ENCODE peak calls at places on chromosomes 1 and 21, in five cellular contexts. E is right cardiac atrium, Y is osteoblast, N is mesendoderm, I is tibial nerve. V is an unnamed sample.
A peak's percentile ranks its signal among the peaks of the same experiment; 100 is the strongest.

GRCh38 chr1:245748246-245748645 is 593.5 kb downstream of the KIF26B start:
- DNase-seq in E (no peak), Y (no peak), N (peak; percentile 17), I (no peak), V (no peak)

GRCh38 chr1:94947453-94947852 is 20.5 kb upstream of the CNN3 start:
- DNase-seq in E (peak; percentile 67), Y (peak; percentile 89), N (no peak), I (no peak), V (no peak)

GRCh38 chr1:154736840-154737239 is 128.9 kb upstream of the ADAR start:
- DNase-seq in E (no peak), Y (peak; percentile 92), N (no peak), I (no peak), V (no peak)

GRCh38 chr1:194295690-194296089 is 1109.3 kb upstream of the B3GALT2 start:
- DNase-seq in E (no peak), Y (no peak), N (peak; percentile 75), I (no peak), V (no peak)

GRCh38 chr1:42784946-42785693 is at the start of gene TMEM269:
- DNase-seq in E (peak; percentile 74), Y (no peak), N (no peak), I (no peak), V (peak; percentile 64)

GRCh38 chr1:16178596-16179497 is 23.0 kb upstream of the EPHA2 start:
- DNase-seq in E (peak; percentile 26), Y (peak; percentile 60), N (peak; percentile 45), I (no peak), V (no peak)

GRCh38 chr21:28738882-28739281 is 253.8 kb downstream of the LTN1 start:
- DNase-seq in E (no peak), Y (no peak), N (no peak), I (no peak), V (no peak)

GRCh38 chr1:156894711-156895407 is 1.3 kb downstream of the PEAR1 start:
- DNase-seq in E (peak; percentile 83), Y (no peak), N (no peak), I (peak; percentile 52), V (no peak)

GRCh38 chr1:48878191-48878940 is 101.7 kb upstream of the BEND5 start:
- DNase-seq in E (no peak), Y (no peak), N (peak; percentile 45), I (no peak), V (no peak)

GRCh38 chr1:81573458-81573857 is 227.3 kb upstream of the ADGRL2 start:
- DNase-seq in E (no peak), Y (no peak), N (no peak), I (no peak), V (no peak)

GRCh38 chr21:41620982-41621381 is 113.0 kb upstream of the TMPRSS2 start:
- DNase-seq in E (no peak), Y (no peak), N (no peak), I (no peak), V (no peak)

GRCh38 chr21:46005481-46005881 is 23.9 kb downstream of the COL6A1 start:
- DNase-seq in E (peak; percentile 40), Y (peak; percentile 80), N (no peak), I (no peak), V (peak; percentile 67)

GRCh38 chr1:51301152-51301843 is 29.1 kb downstream of the TTC39A start:
- DNase-seq in E (no peak), Y (no peak), N (no peak), I (no peak), V (peak; percentile 47)

GRCh38 chr1:37556712-37557196 is at the start of gene DNALI1:
- DNase-seq in E (peak; percentile 93), Y (peak; percentile 94), N (peak; percentile 96), I (peak; percentile 65), V (peak; percentile 96)

GRCh38 chr1:33030575-33030974 is 6.1 kb downstream of the AK2 start:
- DNase-seq in E (no peak), Y (no peak), N (no peak), I (no peak), V (peak; percentile 75)

GRCh38 chr1:9249263-9249533 is 14.6 kb downstream of the H6PD start:
- DNase-seq in E (no peak), Y (peak; percentile 76), N (no peak), I (no peak), V (no peak)

GRCh38 chr21:35038772-35039145 is 10.3 kb downstream of the RUNX1 start:
- DNase-seq in E (no peak), Y (no peak), N (peak; percentile 51), I (no peak), V (no peak)

GRCh38 chr1:82875170-82875569 is 1074.4 kb downstream of the ADGRL2 start:
- DNase-seq in E (no peak), Y (no peak), N (no peak), I (no peak), V (no peak)

GRCh38 chr21:42361286-42361685 is 5.0 kb downstream of the TFF1 start:
- DNase-seq in E (no peak), Y (no peak), N (no peak), I (no peak), V (no peak)

GRCh38 chr1:2349821-2350220 is 41.5 kb downstream of the MORN1 start:
- DNase-seq in E (peak; percentile 24), Y (peak; percentile 55), N (no peak), I (no peak), V (peak; percentile 48)

GRCh38 chr1:2416403-2416802 is 4.0 kb upstream of the PEX10 start:
- DNase-seq in E (peak; percentile 46), Y (no peak), N (no peak), I (no peak), V (no peak)

GRCh38 chr1:70718086-70718630 is 307.1 kb downstream of the CTH start:
- DNase-seq in E (no peak), Y (no peak), N (no peak), I (no peak), V (no peak)

GRCh38 chr21:25360593-25360992 is 246.7 kb downstream of the MRPL39 start:
- DNase-seq in E (no peak), Y (no peak), N (no peak), I (no peak), V (no peak)

GRCh38 chr1:206709322-206709721 is 24.6 kb downstream of the MAPKAPK2 start:
- DNase-seq in E (no peak), Y (no peak), N (no peak), I (no peak), V (no peak)

GRCh38 chr1:35564037-35564883 is 6.7 kb downstream of the NCDN start:
- DNase-seq in E (peak; percentile 91), Y (peak; percentile 98), N (peak; percentile 89), I (peak; percentile 76), V (peak; percentile 85)

DNA sequence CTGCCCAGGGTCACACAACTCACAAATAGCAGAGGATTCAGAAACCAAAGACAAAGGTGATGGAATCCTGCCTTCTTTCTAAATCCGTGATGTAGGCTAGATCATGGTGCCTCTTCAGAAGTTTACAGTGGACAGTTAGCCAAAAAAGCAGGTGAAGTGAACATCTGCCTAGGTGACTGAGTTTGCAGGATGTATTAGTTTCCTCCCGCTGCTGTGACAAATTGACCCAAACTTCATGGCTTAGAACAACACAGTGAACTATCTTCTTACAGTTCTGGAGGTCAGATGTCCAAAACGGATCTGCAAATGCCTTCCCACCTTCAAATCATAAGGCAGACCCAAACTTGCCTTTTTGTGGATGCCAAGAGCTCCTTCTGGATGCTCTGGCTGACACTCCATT is 3.2 kb upstream of the TMEM51 start:
- DNase-seq in E (no peak), Y (no peak), N (no peak), I (no peak), V (no peak)
- H3K27me3 ChIP-seq in E (no peaks in the 10 kb centered on the region), Y (peaks cover 16% of the 10 kb centered on the region), N (no peaks in the 10 kb centered on the region), I (no peaks in the 10 kb centered on the region), V (no peaks in the 10 kb centered on the region)

GRCh38 chr1:93692983-93693591 is 11.4 kb upstream of the BCAR3 start:
- DNase-seq in E (no peak), Y (peak; percentile 95), N (peak; percentile 34), I (no peak), V (no peak)

GRCh38 chr1:93698351-93699112 is 16.9 kb upstream of the BCAR3 start:
- DNase-seq in E (no peak), Y (no peak), N (no peak), I (no peak), V (no peak)

GRCh38 chr1:93694833-93695232 is 13.2 kb upstream of the BCAR3 start:
- DNase-seq in E (no peak), Y (no peak), N (peak; percentile 68), I (no peak), V (no peak)

GRCh38 chr1:93694039-93694438 is 12.4 kb upstream of the BCAR3 start:
- DNase-seq in E (no peak), Y (no peak), N (no peak), I (no peak), V (no peak)

DNA sequence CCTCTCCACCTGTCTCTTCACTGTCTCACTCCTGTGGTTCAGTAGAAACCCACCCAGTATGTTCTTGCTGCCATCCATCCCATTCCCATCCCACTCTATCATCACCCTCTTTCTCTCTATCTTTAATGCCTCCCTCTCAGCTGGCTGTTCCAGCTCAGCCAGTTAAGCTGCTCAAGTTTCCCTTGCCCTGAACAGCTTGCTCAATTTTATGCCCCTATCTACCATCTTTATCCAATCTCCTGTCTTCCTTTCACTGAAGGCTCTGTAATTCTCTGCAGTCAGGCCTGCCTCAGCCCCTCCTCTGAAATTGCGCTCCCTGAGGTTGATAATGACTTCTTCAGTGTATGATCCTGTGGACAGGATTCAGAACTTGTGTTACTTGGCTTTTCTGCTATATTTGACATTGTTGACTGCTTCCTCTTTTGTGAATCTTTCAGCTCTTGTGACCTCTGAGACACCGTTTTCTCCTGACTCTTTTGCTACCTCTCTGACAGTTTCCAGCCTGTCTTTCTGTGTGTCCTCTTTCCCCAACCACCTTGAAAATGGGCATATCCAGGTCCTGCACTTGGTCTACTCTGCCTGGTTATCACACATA is 13.9 kb upstream of the BCAR3 start:
- DNase-seq in E (no peak), Y (no peak), N (no peak), I (no peak), V (no peak)
- H3K27me3 ChIP-seq in E (no peaks in the 10 kb centered on the region), Y (no peaks in the 10 kb centered on the region), N (no peaks in the 10 kb centered on the region), I (no peaks in the 10 kb centered on the region), V (no peaks in the 10 kb centered on the region)

GRCh38 chr1:60890664-60891063 is 191.7 kb upstream of the NFIA start:
- DNase-seq in E (no peak), Y (peak; percentile 56), N (no peak), I (no peak), V (no peak)
- H3K27me3 ChIP-seq in E (no peaks in the 10 kb centered on the region), Y (peaks cover 6% of the 10 kb centered on the region), N (no peaks in the 10 kb centered on the region), I (no peaks in the 10 kb centered on the region), V (no peaks in the 10 kb centered on the region)

GRCh38 chr1:143661418-143662120 is 310.2 kb downstream of the FAM72C start:
- DNase-seq in E (no peak), Y (no peak), N (peak; percentile 20), I (no peak), V (no peak)
- H3K27me3 ChIP-seq in E (peaks cover 2% of the 10 kb centered on the region), Y (no peaks in the 10 kb centered on the region), N (no peaks in the 10 kb centered on the region), I (no peaks in the 10 kb centered on the region), V (peaks cover 69% of the 10 kb centered on the region)

DNA sequence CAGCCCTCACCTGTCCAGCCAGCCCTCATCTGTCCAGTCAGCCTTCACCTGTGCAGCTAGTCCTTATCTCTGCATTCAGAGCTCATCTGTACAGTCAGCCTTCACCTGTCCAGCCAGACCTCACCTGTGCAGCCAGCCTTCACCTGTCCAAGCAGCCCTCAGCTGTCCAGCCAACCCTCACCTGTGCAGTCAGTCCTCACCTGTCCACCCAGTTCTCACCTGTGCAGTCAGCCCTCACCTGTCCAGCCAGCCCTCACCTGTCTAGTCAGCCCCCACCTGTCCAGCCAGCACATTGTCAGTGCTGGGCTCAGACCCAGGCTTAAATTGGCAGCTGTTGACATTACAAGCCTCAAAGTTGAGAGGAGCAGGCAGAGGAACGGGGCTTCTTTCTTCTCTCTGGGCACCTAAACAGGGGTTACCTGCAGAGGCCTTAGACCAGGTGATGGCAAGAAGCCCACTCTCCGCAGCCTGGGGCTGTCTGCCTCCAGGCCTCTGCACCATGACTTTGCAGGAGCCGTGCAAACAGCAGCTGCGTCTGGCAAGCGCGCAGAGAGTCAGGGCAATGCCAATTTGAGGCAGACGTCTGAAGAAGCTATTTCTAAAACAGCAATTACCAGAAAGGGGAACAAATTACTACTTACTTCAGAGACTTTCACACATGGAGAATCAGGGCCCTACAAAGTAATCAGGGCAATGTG is 506.1 kb downstream of the NPHP4 start:
- DNase-seq in E (no peak), Y (no peak), N (no peak), I (no peak), V (no peak)
- H3K27me3 ChIP-seq in E (no peaks in the 10 kb centered on the region), Y (no peaks in the 10 kb centered on the region), N (no peaks in the 10 kb centered on the region), I (no peaks in the 10 kb centered on the region), V (no peaks in the 10 kb centered on the region)

V was measured in sigmoid colon.